ENCODE peak calls at places on chromosomes 13 and 19, in nine cellular contexts. Q is breast epithelium, T is ovary, M is uterus, W is A549, U is tibial artery, Z is cardiac muscle cell, A is IMR-90, E is left lung. S is an unnamed sample.

GRCh38 chr19:30841934-30842333 is 469.8 kb downstream of the ZNF536 start:
- DNase-seq in Q (no peak), W (no peak), U (no peak), E (no peak), Z (no peak), M (no peak), T (no peak), A (no peak), S (no peak)

GRCh38 chr19:35845215-35846037 is 6.9 kb downstream of the NPHS1 start:
- DNase-seq in M (no peak), T (no peak), Z (peak; percentile 49), W (peak; percentile 96), U (no peak), E (no peak), A (no peak), Q (no peak), S (peak; percentile 95)

GRCh38 chr13:93344048-93344447 is 117.4 kb downstream of the GPC6 start:
- DNase-seq in Z (no peak), Q (no peak), E (no peak), U (no peak), W (no peak), T (no peak), M (no peak), A (no peak), S (no peak)

GRCh38 chr19:40791996-40792395 is 7.0 kb upstream of the EGLN2 start:
- DNase-seq in T (no peak), E (no peak), M (no peak), Q (no peak), W (no peak), A (no peak), U (no peak), Z (no peak), S (no peak)

GRCh38 chr19:53372196-53372595 is 6.7 kb downstream of the ZNF525 start:
- DNase-seq in M (no peak), Q (no peak), W (no peak), E (no peak), Z (no peak), T (no peak), A (no peak), U (no peak), S (no peak)

GRCh38 chr13:114069376-114070097 is 62.9 kb downstream of the RASA3 start:
- DNase-seq in A (no peak), Q (peak; percentile 51), M (no peak), W (no peak), T (no peak), U (peak; percentile 20), E (peak; percentile 31), Z (no peak), S (no peak)

GRCh38 chr13:21234537-21234936 is 58.1 kb downstream of the MRPL57 start:
- DNase-seq in A (no peak), Z (no peak), M (no peak), T (no peak), Q (no peak), E (no peak), U (no peak), W (no peak), S (no peak)

GRCh38 chr13:84605927-84606326 is 723.7 kb upstream of the SLITRK1 start:
- DNase-seq in T (no peak), Q (no peak), E (no peak), Z (no peak), A (no peak), M (no peak), U (no peak), W (no peak), S (no peak)

GRCh38 chr13:42266464-42266863 is 5.5 kb upstream of the AKAP11 start:
- DNase-seq in A (peak; percentile 79), Z (peak; percentile 30), M (no peak), Q (no peak), T (no peak), U (no peak), W (no peak), E (no peak), S (no peak)

GRCh38 chr19:900302-901111 is 7.2 kb downstream of the RNU6-9 start:
- DNase-seq in W (peak; percentile 34), Z (no peak), A (no peak), E (no peak), U (no peak), M (no peak), T (no peak), Q (no peak), S (peak; percentile 91)

GRCh38 chr13:112714772-112715569 is 25.1 kb downstream of the ATP11A start:
- DNase-seq in Q (no peak), T (peak; percentile 31), E (peak; percentile 34), U (peak; percentile 8), M (no peak), Z (no peak), W (no peak), A (no peak), S (no peak)

GRCh38 chr19:1189419-1189818 is 15.4 kb upstream of the SBNO2 start:
- DNase-seq in E (no peak), T (no peak), A (peak; percentile 35), U (no peak), M (no peak), Q (no peak), W (no peak), Z (no peak), S (peak; percentile 69)

GRCh38 chr13:99796175-99796819 is 175.3 kb downstream of the ZIC5 start:
- DNase-seq in Q (no peak), E (no peak), W (no peak), U (no peak), M (no peak), T (no peak), A (peak; percentile 32), Z (peak; percentile 87), S (peak; percentile 36)

GRCh38 chr19:5281588-5281987 is 59.0 kb downstream of the PTPRS start:
- DNase-seq in M (peak; percentile 77), A (no peak), Q (no peak), T (peak; percentile 74), E (no peak), Z (no peak), U (peak; percentile 93), W (no peak), S (no peak)

GRCh38 chr19:24073807-24074206 is 13.2 kb upstream of the ZNF254 start:
- DNase-seq in M (no peak), A (no peak), W (no peak), E (no peak), T (no peak), Z (no peak), U (no peak), Q (no peak), S (no peak)

GRCh38 chr13:28121224-28121623 is 17.1 kb upstream of the PAN3 start:
- DNase-seq in M (no peak), U (no peak), W (no peak), Z (no peak), A (no peak), E (no peak), Q (no peak), T (no peak), S (no peak)
- H3K27ac ChIP-seq in M (no peak overlapping the region), U (no peak overlapping the region), W (no peak overlapping the region), Z (no peak overlapping the region), A (no peak overlapping the region), E (no peak overlapping the region), Q (no peak overlapping the region), T (no peak overlapping the region), S (no peak overlapping the region)

DNA sequence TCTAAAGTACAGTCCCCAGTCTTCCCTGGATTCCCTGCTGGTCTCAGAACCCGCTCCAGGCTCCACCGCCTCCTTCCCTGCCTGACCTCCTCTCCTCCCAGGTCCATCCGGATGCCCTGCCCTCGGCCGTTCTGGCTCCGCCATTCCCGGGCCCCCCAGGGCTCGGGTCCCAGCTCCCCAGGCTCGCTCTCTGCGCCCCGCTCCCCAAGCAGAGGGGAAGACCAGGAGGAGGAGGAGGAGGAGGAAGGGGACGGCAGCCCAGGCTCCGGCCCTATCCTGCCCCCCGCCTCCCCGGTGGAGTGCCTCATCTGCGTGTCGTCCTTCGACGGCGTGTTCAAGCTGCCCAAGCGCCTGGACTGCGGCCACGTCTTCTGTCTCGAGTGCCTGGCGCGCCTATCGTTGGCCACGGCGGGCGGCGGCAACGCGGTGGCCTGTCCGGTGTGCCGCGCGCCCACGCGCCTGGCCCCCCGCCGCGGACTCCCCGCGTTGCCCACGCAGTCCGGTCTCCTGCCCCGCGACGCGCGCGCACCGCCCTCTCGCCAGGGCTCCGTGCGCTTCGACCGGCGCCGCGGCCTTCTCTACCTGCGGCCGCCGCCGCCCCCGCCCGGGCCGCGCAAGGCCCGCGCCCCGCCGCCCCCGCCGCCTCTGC is 647 bp downstream of the RNF225 start:
- DNase-seq in Q (no peak), W (no peak), T (no peak), M (no peak), A (no peak), Z (no peak), U (no peak), E (no peak), S (peak; percentile 31)
- H3K27ac ChIP-seq in Q (peak overlapping the region; percentile 45), W (no peak overlapping the region), T (no peak overlapping the region), M (no peak overlapping the region), A (no peak overlapping the region), Z (no peak overlapping the region), U (no peak overlapping the region), E (no peak overlapping the region), S (no peak overlapping the region)

DNA sequence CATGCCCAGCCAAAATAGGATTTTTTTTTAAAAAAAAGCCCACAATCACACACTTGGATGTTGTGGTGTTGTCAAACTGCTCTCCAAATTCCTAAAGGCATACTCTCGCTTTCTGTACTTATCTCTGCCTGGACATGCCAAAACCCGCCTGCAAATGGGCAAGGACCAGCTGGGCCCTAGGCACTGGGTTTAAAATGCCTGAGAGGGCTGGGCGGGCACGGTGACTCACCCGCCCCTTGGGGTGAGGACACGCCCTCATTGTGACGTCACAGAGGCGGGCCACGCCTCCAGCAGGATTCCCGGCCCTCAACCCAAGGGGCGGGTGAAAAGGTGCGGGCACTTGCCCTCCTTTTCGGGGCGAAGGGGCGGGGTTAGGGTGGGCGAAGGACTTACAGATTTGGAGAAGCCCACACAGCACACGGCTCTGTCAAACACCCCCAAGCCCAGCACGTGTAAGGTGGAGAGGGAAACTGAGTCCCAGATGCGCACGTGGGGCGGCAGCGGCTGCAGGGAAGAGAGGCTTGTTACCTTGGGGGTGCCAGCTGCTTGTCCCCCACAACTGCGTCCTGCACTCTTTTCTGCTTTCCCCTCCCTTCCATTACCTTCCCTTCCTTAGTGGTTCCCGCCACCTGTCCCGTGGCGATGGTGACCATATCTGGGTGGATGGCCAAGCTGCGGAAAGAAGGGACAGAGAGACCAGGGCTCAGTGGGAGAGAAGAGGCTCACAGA is 6.6 kb downstream of the EML2 start:
- DNase-seq in M (peak; percentile 51), E (peak; percentile 79), Q (peak; percentile 68), W (peak; percentile 98), T (peak; percentile 75), Z (peak; percentile 81), A (peak; percentile 89), U (peak; percentile 61), S (peak; percentile 97)
- H3K27ac ChIP-seq in M (no peak overlapping the region), E (no peak overlapping the region), Q (peak overlapping the region; percentile 3), W (peak overlapping the region; percentile 56), T (no peak overlapping the region), Z (no peak overlapping the region), A (peak overlapping the region; percentile 56), U (peak overlapping the region; percentile 67), S (peak overlapping the region; percentile 36)

DNA sequence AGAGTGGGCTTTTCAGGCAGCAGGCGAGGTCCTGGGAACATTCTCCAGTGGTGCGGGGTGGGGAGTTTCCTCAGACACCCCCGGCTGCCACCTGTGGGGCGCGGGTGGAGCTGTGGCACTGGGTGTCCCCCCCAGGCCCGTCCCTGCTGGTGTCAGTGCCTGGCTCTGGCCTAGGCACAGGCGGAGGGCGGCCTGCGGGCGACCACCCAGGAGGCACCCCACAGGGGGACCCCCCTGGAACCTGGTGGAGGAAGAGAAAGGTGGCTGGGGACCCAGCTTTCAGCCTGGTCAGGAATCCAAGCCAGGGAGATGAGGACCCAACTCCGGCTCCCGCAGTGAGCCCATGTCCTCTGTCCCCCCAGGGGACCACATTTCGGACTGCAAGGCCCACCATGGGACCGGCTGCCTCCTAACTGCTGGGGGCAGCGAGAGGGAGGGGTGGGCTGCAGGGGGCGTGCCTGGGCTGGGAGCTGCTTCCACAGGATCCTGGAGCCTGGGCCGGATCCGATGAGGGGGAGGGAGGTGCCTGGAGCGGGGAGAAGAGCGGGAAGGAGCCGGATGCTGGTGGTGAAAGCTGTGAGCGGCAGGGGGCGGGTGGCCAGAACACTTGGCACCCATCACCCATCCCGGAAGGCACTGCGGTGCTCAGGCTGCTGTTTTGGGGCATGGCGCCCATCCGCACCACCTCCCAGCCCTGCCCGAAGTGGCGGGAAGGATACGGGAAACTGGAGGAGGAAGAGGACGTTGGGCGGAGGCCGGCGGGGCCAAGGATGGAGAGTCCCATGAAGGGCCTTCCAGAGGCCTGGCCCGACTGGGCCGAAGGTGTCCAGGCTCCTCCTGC is 5.5 kb upstream of the CTXN1 start:
- DNase-seq in Z (no peak), A (no peak), W (no peak), E (peak; percentile 31), T (peak; percentile 45), Q (no peak), M (no peak), U (no peak), S (no peak)
- H3K27ac ChIP-seq in Z (no peak overlapping the region), A (no peak overlapping the region), W (no peak overlapping the region), E (no peak overlapping the region), T (peak overlapping the region; percentile 11), Q (peak overlapping the region; percentile 97), M (peak overlapping the region; percentile 97), U (peak overlapping the region; percentile 96), S (no peak overlapping the region)